ENCODE peak calls at places on chromosomes 1 and 21, in five cellular contexts. O is T-helper 2 cell; M is activated CD4-positive, alpha-beta T cell treated with anti-CD3 and anti-CD28 coated beads, Interleukin-2, amount 50 U/mL, for 1 hour; N is spleen; E is CD8-positive, alpha-beta T cell. D is an unnamed sample.

GRCh38 chr1:154431586-154432373 is 26.6 kb downstream of the IL6R start:
- DNase-seq in O (peak), M (peak), N (no peak), E (no peak), D (no peak)

GRCh38 chr1:26170472-26170821 is 739 bp downstream of the ZNF593 start:
- DNase-seq in O (no peak), M (no peak), N (no peak), E (no peak), D (no peak)

GRCh38 chr21:15742052-15742451 is 12.3 kb downstream of the USP25 start:
- DNase-seq in O (no peak), M (no peak), N (no peak), E (no peak), D (no peak)

GRCh38 chr1:114002492-114003290 is 23.4 kb downstream of the OLFML3 start:
- DNase-seq in O (no peak), M (no peak), N (no peak), E (no peak), D (no peak)

GRCh38 chr1:39839651-39840050 is 43.7 kb downstream of the TRIT1 start:
- DNase-seq in O (no peak), M (no peak), N (no peak), E (no peak), D (no peak)

GRCh38 chr1:2224170-2224584 is 3.9 kb upstream of the SKI start:
- DNase-seq in O (no peak), M (no peak), N (no peak), E (no peak), D (peak)

GRCh38 chr1:116880952-116881351 is 28.8 kb upstream of the PTGFRN start:
- DNase-seq in O (no peak), M (no peak), N (no peak), E (no peak), D (no peak)

GRCh38 chr1:90721210-90722194 is 4.4 kb upstream of the BARHL2 start:
- DNase-seq in O (peak), M (peak), N (peak), E (peak), D (peak)

GRCh38 chr1:57474097-57474750 is 50.4 kb upstream of the DAB1 start:
- DNase-seq in O (no peak), M (no peak), N (no peak), E (no peak), D (no peak)

GRCh38 chr1:247456914-247457638 is 828 bp downstream of the OR2B11 start:
- DNase-seq in O (no peak), M (no peak), N (no peak), E (no peak), D (peak)

GRCh38 chr1:204143276-204144041 is 8.4 kb downstream of the ETNK2 start:
- DNase-seq in O (no peak), M (no peak), N (no peak), E (no peak), D (no peak)